ENCODE peak calls at places on chromosome 21, in four cellular contexts. One of them, this sample, is unnamed.

GRCh38 chr21:31781737-31782136 is 49.8 kb upstream of the SCAF4 start:
- DNase-seq in mucosa of descending colon: no peak
- DNase-seq in lower lobe of right lung: no peak
- DNase-seq in hepatocyte: peak
- DNase-seq in this sample: no peak

GRCh38 chr21:35178812-35179211 is 129.7 kb upstream of the RUNX1 start:
- DNase-seq in hepatocyte: no peak
- DNase-seq in mucosa of descending colon: no peak
- DNase-seq in lower lobe of right lung: no peak
- DNase-seq in this sample: no peak

GRCh38 chr21:45891388-45892155 is 90.0 kb upstream of the COL6A1 start:
- DNase-seq in mucosa of descending colon: peak
- DNase-seq in lower lobe of right lung: peak
- DNase-seq in hepatocyte: no peak
- DNase-seq in this sample: no peak

GRCh38 chr21:28253378-28253777 is 739.3 kb downstream of the LTN1 start:
- DNase-seq in lower lobe of right lung: no peak
- DNase-seq in hepatocyte: no peak
- DNase-seq in mucosa of descending colon: no peak
- DNase-seq in this sample: no peak

GRCh38 chr21:43369124-43369523 is 57.8 kb downstream of the SIK1 start:
- DNase-seq in lower lobe of right lung: no peak
- DNase-seq in hepatocyte: peak
- DNase-seq in mucosa of descending colon: no peak
- DNase-seq in this sample: peak

GRCh38 chr21:44352253-44352860 is 1.1 kb upstream of the TRPM2 start:
- DNase-seq in hepatocyte: no peak
- DNase-seq in lower lobe of right lung: no peak
- DNase-seq in mucosa of descending colon: no peak
- DNase-seq in this sample: no peak

GRCh38 chr21:42299324-42300044 is 15.7 kb downstream of the TFF3 start:
- DNase-seq in lower lobe of right lung: peak
- DNase-seq in hepatocyte: no peak
- DNase-seq in mucosa of descending colon: peak
- DNase-seq in this sample: peak

GRCh38 chr21:44537930-44538911 is 1.8 kb downstream of the KRTAP10-1 start:
- DNase-seq in hepatocyte: peak
- DNase-seq in mucosa of descending colon: peak
- DNase-seq in lower lobe of right lung: peak
- DNase-seq in this sample: no peak

GRCh38 chr21:31216206-31216605 is 127.9 kb downstream of the TIAM1 start:
- DNase-seq in mucosa of descending colon: no peak
- DNase-seq in hepatocyte: no peak
- DNase-seq in lower lobe of right lung: no peak
- DNase-seq in this sample: no peak

GRCh38 chr21:31184462-31184861 is 146.2 kb upstream of the KRTAP19-8 start:
- DNase-seq in hepatocyte: no peak
- DNase-seq in mucosa of descending colon: no peak
- DNase-seq in lower lobe of right lung: no peak
- DNase-seq in this sample: no peak

GRCh38 chr21:41762236-41762635 is 4.6 kb downstream of the RIPK4 start:
- DNase-seq in lower lobe of right lung: no peak
- DNase-seq in hepatocyte: no peak
- DNase-seq in mucosa of descending colon: no peak
- DNase-seq in this sample: no peak

GRCh38 chr21:35266546-35266945 is 217.4 kb upstream of the RUNX1 start:
- DNase-seq in lower lobe of right lung: no peak
- DNase-seq in mucosa of descending colon: no peak
- DNase-seq in hepatocyte: no peak
- DNase-seq in this sample: no peak

GRCh38 chr21:25735895-25736597 is 1.3 kb downstream of the GABPA start:
- DNase-seq in lower lobe of right lung: no peak
- DNase-seq in mucosa of descending colon: no peak
- DNase-seq in hepatocyte: peak
- DNase-seq in this sample: no peak

GRCh38 chr21:16912075-16912474 is 600.8 kb upstream of the CXADR start:
- DNase-seq in mucosa of descending colon: no peak
- DNase-seq in hepatocyte: no peak
- DNase-seq in lower lobe of right lung: no peak
- DNase-seq in this sample: no peak

GRCh38 chr21:34728479-34728878 is 59.7 kb downstream of the CLIC6 start:
- DNase-seq in mucosa of descending colon: no peak
- DNase-seq in hepatocyte: no peak
- DNase-seq in lower lobe of right lung: peak
- DNase-seq in this sample: no peak

GRCh38 chr21:45549670-45550463 is 7.6 kb upstream of the SLC19A1 start:
- DNase-seq in mucosa of descending colon: peak
- DNase-seq in lower lobe of right lung: peak
- DNase-seq in hepatocyte: no peak
- DNase-seq in this sample: peak

GRCh38 chr21:35603471-35603870 is 456.9 kb downstream of the SETD4 start:
- DNase-seq in lower lobe of right lung: no peak
- DNase-seq in hepatocyte: no peak
- DNase-seq in mucosa of descending colon: no peak
- DNase-seq in this sample: no peak

GRCh38 chr21:37659874-37660273 is 256.4 kb downstream of the KCNJ6 start:
- DNase-seq in mucosa of descending colon: no peak
- DNase-seq in lower lobe of right lung: no peak
- DNase-seq in hepatocyte: no peak
- DNase-seq in this sample: no peak

GRCh38 chr21:19807231-19807630 is 1191.0 kb upstream of the NCAM2 start:
- DNase-seq in lower lobe of right lung: no peak
- DNase-seq in hepatocyte: no peak
- DNase-seq in mucosa of descending colon: no peak
- DNase-seq in this sample: no peak

GRCh38 chr21:15135867-15136629 is 71.2 kb upstream of the NRIP1 start:
- DNase-seq in hepatocyte: no peak
- DNase-seq in lower lobe of right lung: no peak
- DNase-seq in mucosa of descending colon: no peak
- DNase-seq in this sample: no peak

GRCh38 chr21:43598416-43599120 is 60.7 kb downstream of the HSF2BP start:
- DNase-seq in hepatocyte: no peak
- DNase-seq in lower lobe of right lung: no peak
- DNase-seq in mucosa of descending colon: no peak
- DNase-seq in this sample: no peak

GRCh38 chr21:44512496-44513388 is 27.3 kb downstream of the KRTAP10-1 start:
- DNase-seq in hepatocyte: no peak
- DNase-seq in mucosa of descending colon: no peak
- DNase-seq in lower lobe of right lung: peak
- DNase-seq in this sample: no peak

GRCh38 chr21:36859744-36860501 is 106.5 kb downstream of the HLCS start:
- DNase-seq in lower lobe of right lung: peak
- DNase-seq in hepatocyte: peak
- DNase-seq in mucosa of descending colon: peak
- DNase-seq in this sample: peak

GRCh38 chr21:25640671-25641292 is 1.7 kb downstream of the JAM2 start:
- DNase-seq in mucosa of descending colon: no peak
- DNase-seq in lower lobe of right lung: no peak
- DNase-seq in hepatocyte: no peak
- DNase-seq in this sample: no peak

GRCh38 chr21:26945916-26946315 is 21.0 kb downstream of the ADAMTS5 start:
- DNase-seq in hepatocyte: no peak
- DNase-seq in mucosa of descending colon: no peak
- DNase-seq in lower lobe of right lung: peak
- DNase-seq in this sample: no peak

GRCh38 chr21:42878993-42879787 is at the start of gene WDR4:
- DNase-seq in hepatocyte: peak
- DNase-seq in lower lobe of right lung: peak
- DNase-seq in mucosa of descending colon: peak
- DNase-seq in this sample: peak